ENCODE peak calls at places on chromosomes 2 and 18, in seven cellular contexts. J is HCT116, W is HepG2, R is H1, B is GM12878, I is SK-N-SH, O is K562. A is an unnamed sample.

GRCh38 chr2:237209885-237210284 is 124.2 kb downstream of the COPS8 start:
- DNase-seq in I (no peak), B (no peak), J (no peak), W (no peak), O (no peak), R (no peak), A (no peak)

GRCh38 chr2:226544581-226545210 is 254.9 kb downstream of the IRS1 start:
- DNase-seq in J (no peak), I (no peak), R (no peak), B (no peak), O (no peak), W (no peak), A (no peak)

GRCh38 chr18:6219116-6219717 is 195.5 kb downstream of the L3MBTL4 start:
- DNase-seq in I (peak; percentile 49), J (no peak), B (no peak), W (peak; percentile 24), R (peak; percentile 76), O (peak; percentile 37), A (peak; percentile 52)

GRCh38 chr2:208638059-208638458 is 231.5 kb downstream of the PTH2R start:
- DNase-seq in O (peak; percentile 73), I (no peak), W (no peak), B (no peak), R (no peak), J (no peak), A (no peak)

GRCh38 chr2:166335284-166335683 is 40.5 kb downstream of the SCN9A start:
- DNase-seq in B (no peak), O (peak; percentile 11), W (peak; percentile 12), J (no peak), R (no peak), I (no peak), A (no peak)

GRCh38 chr2:234957533-234958135 is 5.8 kb downstream of the SH3BP4 start:
- DNase-seq in J (no peak), R (no peak), B (no peak), W (no peak), O (no peak), I (no peak), A (no peak)

GRCh38 chr2:234279646-234280045 is 217.2 kb downstream of the ARL4C start:
- DNase-seq in B (no peak), I (no peak), W (no peak), O (no peak), R (no peak), J (no peak), A (no peak)

GRCh38 chr2:144780983-144781382 is 261.1 kb upstream of the ZEB2 start:
- DNase-seq in O (no peak), I (no peak), R (no peak), B (no peak), W (no peak), J (no peak), A (no peak)

GRCh38 chr18:72612894-72613537 is 68.9 kb upstream of the CBLN2 start:
- DNase-seq in W (no peak), B (no peak), O (no peak), I (no peak), R (no peak), J (no peak), A (no peak)

GRCh38 chr2:28702415-28702859 is 49.2 kb upstream of the PPP1CB start:
- DNase-seq in J (no peak), O (no peak), B (no peak), W (peak; percentile 58), I (no peak), R (no peak), A (no peak)

GRCh38 chr2:219406861-219407230 is 11.3 kb upstream of the DES start:
- DNase-seq in I (no peak), O (peak; percentile 50), R (no peak), W (no peak), J (no peak), B (no peak), A (no peak)

GRCh38 chr2:240623531-240624010 is 1.7 kb upstream of the GPR35 start:
- DNase-seq in O (no peak), W (no peak), J (no peak), I (no peak), R (no peak), B (no peak), A (no peak)

GRCh38 chr18:8314123-8314522 is 295.1 kb upstream of the RAB12 start:
- DNase-seq in R (no peak), J (no peak), B (no peak), O (peak; percentile 15), W (no peak), I (no peak), A (no peak)

GRCh38 chr2:96695602-96696001 is 44.3 kb downstream of the LMAN2L start:
- DNase-seq in R (no peak), O (peak; percentile 22), J (no peak), I (no peak), W (no peak), B (no peak), A (no peak)

GRCh38 chr2:172323256-172323655 is 104.1 kb upstream of the ITGA6 start:
- DNase-seq in W (no peak), B (no peak), O (no peak), I (no peak), R (no peak), J (no peak), A (no peak)

GRCh38 chr2:45014016-45014702 is 4.9 kb upstream of the SIX2 start:
- DNase-seq in J (no peak), B (no peak), I (peak; percentile 97), W (no peak), R (peak; percentile 87), O (no peak), A (no peak)

GRCh38 chr2:51000849-51001617 is 30.9 kb downstream of the NRXN1 start:
- DNase-seq in B (no peak), W (no peak), R (no peak), J (no peak), I (no peak), O (no peak), A (no peak)

GRCh38 chr2:177625744-177626655 is 233.4 kb downstream of the AGPS start:
- DNase-seq in B (no peak), O (peak; percentile 66), R (no peak), I (no peak), J (no peak), W (no peak), A (no peak)

GRCh38 chr18:75824661-75825060 is 397.2 kb upstream of the SMIM21 start:
- DNase-seq in B (no peak), J (no peak), O (no peak), W (no peak), R (no peak), I (no peak), A (no peak)
- TF ChIP-seq JUND in B (no peak), J (no peak), O (no peak), W (no peak), R (no peak), I (no peak), A (no peak)

GRCh38 chr2:158949300-158949699 is 19.1 kb upstream of the TANC1 start:
- DNase-seq in O (no peak), W (peak; percentile 89), J (no peak), B (no peak), I (no peak), R (no peak), A (no peak)

GRCh38 chr2:158953454-158953853 is 15.0 kb upstream of the TANC1 start:
- DNase-seq in I (no peak), R (no peak), B (no peak), W (no peak), O (no peak), J (no peak), A (no peak)

GRCh38 chr2:158958365-158958764 is 10.1 kb upstream of the TANC1 start:
- DNase-seq in W (no peak), O (no peak), J (no peak), I (no peak), R (no peak), B (no peak), A (no peak)

GRCh38 chr2:158955974-158956373 is 12.5 kb upstream of the TANC1 start:
- DNase-seq in B (no peak), O (no peak), I (no peak), W (no peak), R (no peak), J (no peak), A (no peak)

DNA sequence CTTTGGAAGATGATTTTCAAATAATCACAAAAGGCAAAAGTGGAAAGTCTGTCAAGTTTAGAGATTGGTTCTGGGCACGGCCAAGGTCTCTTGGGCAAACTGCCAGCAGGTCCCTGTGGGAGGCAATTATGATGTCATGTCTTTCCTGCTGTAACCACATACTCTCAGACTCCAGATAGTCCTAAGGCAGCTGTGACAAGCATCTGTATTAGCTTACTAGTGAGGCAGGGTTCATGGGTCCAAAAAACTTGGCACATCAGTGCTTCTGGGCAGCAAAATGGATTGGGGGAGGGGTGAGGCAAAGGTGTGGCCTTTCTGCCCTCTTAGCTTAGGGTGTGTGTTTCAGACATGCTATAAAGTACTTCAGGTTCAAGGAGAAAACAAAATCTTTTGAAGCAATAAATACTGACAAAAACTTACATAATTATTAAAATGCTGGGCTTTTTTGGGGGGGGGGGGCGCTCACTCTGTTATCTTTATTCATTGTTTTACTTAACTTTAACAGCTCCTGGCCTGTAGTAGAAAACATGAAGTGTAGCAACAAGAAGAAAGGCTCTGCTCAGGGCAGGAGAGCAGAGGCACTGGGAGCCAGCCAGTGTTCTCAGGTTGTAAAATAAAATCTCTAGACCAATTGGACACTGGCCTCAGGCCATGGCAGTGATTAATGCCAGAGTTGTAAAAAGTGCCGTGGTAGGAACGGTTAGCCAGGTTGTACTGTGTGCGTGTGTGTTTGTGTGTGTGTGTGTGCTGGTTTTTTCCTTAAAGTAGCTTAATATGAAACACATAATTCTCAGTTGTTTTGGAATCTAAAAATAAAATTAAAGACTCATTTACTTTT is 14.3 kb upstream of the TANC1 start:
- DNase-seq in R (no peak), O (peak; percentile 15), B (no peak), J (no peak), W (peak; percentile 77), I (peak; percentile 70), A (peak; percentile 62)
- TF ChIP-seq JUND in R (no peak), O (no peak), B (no peak), J (no peak), W (peak; percentile 32), I (peak; percentile 33), A (no peak)

DNA sequence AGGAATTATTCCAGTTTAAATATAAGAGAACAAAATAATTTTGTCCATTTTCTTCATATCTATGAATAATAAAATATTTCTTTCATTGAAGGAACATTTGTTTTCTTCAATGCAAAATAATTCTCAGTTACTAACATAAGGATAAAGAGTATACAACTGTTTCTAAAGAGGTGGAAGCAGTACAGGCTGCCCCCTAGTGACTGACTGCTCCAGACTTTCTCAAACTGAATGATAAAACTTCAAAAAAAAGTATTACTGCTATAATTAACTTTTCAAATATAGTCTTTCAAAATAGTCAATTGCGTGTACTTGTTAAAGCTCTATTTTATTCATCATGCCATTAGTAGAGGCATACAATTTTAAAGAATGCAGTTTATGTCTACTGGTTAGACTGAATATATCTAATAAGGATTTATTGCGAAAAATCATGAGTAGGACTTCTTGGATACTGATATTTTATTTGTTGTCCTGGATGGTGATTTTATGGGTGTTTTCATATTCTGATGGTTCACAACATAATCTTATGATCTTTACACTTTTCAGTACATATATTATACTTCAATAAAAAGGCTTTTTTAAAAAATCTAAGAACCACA is 100.1 kb downstream of the WDPCP start:
- DNase-seq in J (peak; percentile 15), W (peak; percentile 21), I (peak; percentile 29), B (no peak), R (no peak), O (peak; percentile 35), A (no peak)
- TF ChIP-seq JUND in J (no peak), W (no peak), I (no peak), B (no peak), R (no peak), O (no peak), A (no peak)

DNA sequence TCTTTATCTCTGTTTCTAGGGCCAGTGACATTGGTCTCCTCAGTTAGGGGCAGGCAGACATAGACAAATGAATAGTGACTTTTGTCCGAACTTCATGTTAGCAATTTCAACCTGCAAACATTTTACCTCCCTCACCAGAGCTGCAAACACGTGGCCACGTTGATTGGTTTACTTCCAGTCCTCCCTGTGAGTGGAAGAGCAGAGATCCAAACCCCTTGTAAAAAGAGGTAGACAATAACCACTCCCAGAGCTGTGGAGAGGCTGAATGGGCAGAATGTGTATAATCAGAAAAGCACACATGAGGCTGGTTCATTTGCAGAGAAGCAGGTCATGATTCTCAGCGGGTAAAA is 31.1 kb downstream of the CTIF start:
- DNase-seq in J (no peak), O (no peak), I (no peak), W (peak; percentile 14), B (no peak), R (no peak), A (no peak)
- TF ChIP-seq JUND in J (no peak), O (no peak), I (no peak), W (no peak), B (no peak), R (no peak), A (no peak)

A was measured in T47D.